ENCODE peak calls at places on chromosome 3, in five cellular contexts. X is DND-41; A is CD8-positive, alpha-beta T cell; G is cardiac fibroblast; K is astrocyte. E is an unnamed sample.
A peak's percentile ranks its signal among the peaks of the same experiment; 100 is the strongest.

GRCh38 chr3:66021731-66022131 is 17.0 kb downstream of the MAGI1 start:
- DNase-seq in X (no peak), A (no peak), G (peak; percentile 27), K (peak; percentile 41), E (no peak)

GRCh38 chr3:159897331-159898075 is 91.1 kb upstream of the IL12A start:
- DNase-seq in X (no peak), A (no peak), G (peak; percentile 78), K (peak; percentile 74), E (peak; percentile 88)

GRCh38 chr3:187975571-187976360 is 178.2 kb upstream of the LPP start:
- DNase-seq in X (no peak), A (no peak), G (peak; percentile 83), K (no peak), E (no peak)

GRCh38 chr3:21839592-21839991 is 88.6 kb upstream of the ZNF385D start:
- DNase-seq in X (no peak), A (no peak), G (peak; percentile 95), K (peak; percentile 97), E (peak; percentile 81)

GRCh38 chr3:193857996-193858395 is 265.0 kb downstream of the OPA1 start:
- DNase-seq in X (no peak), A (no peak), G (peak; percentile 93), K (peak; percentile 99), E (peak; percentile 95)

GRCh38 chr3:149384911-149385321 is 7.5 kb upstream of the TM4SF1 start:
- DNase-seq in X (no peak), A (no peak), G (peak; percentile 92), K (peak; percentile 99), E (peak; percentile 86)

GRCh38 chr3:144643778-144644191 is 672.2 kb downstream of the DIPK2A start:
- DNase-seq in X (no peak), A (no peak), G (peak; percentile 32), K (peak; percentile 36), E (peak; percentile 79)

GRCh38 chr3:37863949-37864822 is 2.5 kb downstream of the CTDSPL start:
- DNase-seq in X (no peak), A (no peak), G (no peak), K (no peak), E (no peak)

GRCh38 chr3:12136371-12136770 is 22.3 kb downstream of the TIMP4 start:
- DNase-seq in X (no peak), A (no peak), G (no peak), K (no peak), E (no peak)

GRCh38 chr3:129695203-129695602 is 88.7 kb upstream of the PLXND1 start:
- DNase-seq in X (no peak), A (no peak), G (peak; percentile 67), K (no peak), E (peak; percentile 60)

GRCh38 chr3:190265795-190266194 is 56.5 kb downstream of the CLDN1 start:
- DNase-seq in X (no peak), A (no peak), G (peak; percentile 61), K (peak; percentile 84), E (peak; percentile 72)

GRCh38 chr3:37290551-37290950 is 116.2 kb upstream of the LRRFIP2 start:
- DNase-seq in X (no peak), A (no peak), G (peak; percentile 61), K (peak; percentile 75), E (peak; percentile 45)

GRCh38 chr3:189270248-189270832 is 98.6 kb downstream of the TPRG1 start:
- DNase-seq in X (peak; percentile 39), A (no peak), G (peak; percentile 87), K (peak; percentile 77), E (peak; percentile 78)

GRCh38 chr3:4220050-4220449 is 83.1 kb upstream of the SETMAR start:
- DNase-seq in X (no peak), A (no peak), G (no peak), K (no peak), E (no peak)

GRCh38 chr3:88418219-88418618 is 268.5 kb downstream of the C3orf38 start:
- DNase-seq in X (no peak), A (no peak), G (no peak), K (no peak), E (no peak)

GRCh38 chr3:160464321-160464720 is 14.7 kb upstream of the TRIM59 start:
- DNase-seq in X (no peak), A (no peak), G (no peak), K (no peak), E (no peak)

GRCh38 chr3:127172670-127173515 is 20.0 kb upstream of the PRR23E start:
- DNase-seq in X (no peak), A (no peak), G (peak; percentile 55), K (peak; percentile 79), E (peak; percentile 30)

GRCh38 chr3:63500196-63500595 is 152.3 kb upstream of the SNTN start:
- DNase-seq in X (no peak), A (no peak), G (no peak), K (no peak), E (no peak)

GRCh38 chr3:174498638-174499037 is 360.5 kb upstream of the NAALADL2 start:
- DNase-seq in X (no peak), A (no peak), G (peak; percentile 56), K (peak; percentile 42), E (peak; percentile 20)

GRCh38 chr3:62757045-62757444 is 118.2 kb downstream of the CADPS start:
- DNase-seq in X (no peak), A (no peak), G (no peak), K (no peak), E (no peak)

GRCh38 chr3:9776896-9777694 is 7.3 kb upstream of the CAMK1 start:
- DNase-seq in X (no peak), A (no peak), G (no peak), K (no peak), E (no peak)

GRCh38 chr3:149744630-149745029 is 7.7 kb downstream of the COMMD2 start:
- DNase-seq in X (no peak), A (no peak), G (no peak), K (no peak), E (no peak)

GRCh38 chr3:187739125-187739560 is 6.1 kb downstream of the BCL6 start:
- DNase-seq in X (no peak), A (peak; percentile 23), G (no peak), K (no peak), E (no peak)

DNA sequence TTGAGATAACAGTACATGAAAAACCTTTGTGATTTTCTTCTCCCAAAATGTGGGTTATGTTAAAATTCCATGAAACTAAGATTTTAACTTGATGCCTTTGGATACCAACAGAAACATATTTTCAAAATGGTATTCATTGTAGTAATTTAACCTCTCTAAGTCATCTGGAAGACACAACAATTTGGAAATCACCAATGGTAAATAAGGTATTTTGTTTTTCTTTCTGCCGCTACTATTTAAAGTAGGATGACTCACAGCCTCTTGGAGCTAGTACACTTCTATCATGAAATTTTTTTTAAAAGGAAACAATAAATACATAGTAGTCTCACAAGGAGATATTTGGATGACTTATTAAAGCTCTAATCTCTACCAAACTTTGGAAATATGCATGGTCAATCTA is 291.6 kb upstream of the VEPH1 start:
- DNase-seq in X (no peak), A (no peak), G (peak; percentile 68), K (peak; percentile 53), E (peak; percentile 60)
- TF ChIP-seq CTCF in X (no peak), A (no peak), G (no peak), K (no peak), E (no peak)

DNA sequence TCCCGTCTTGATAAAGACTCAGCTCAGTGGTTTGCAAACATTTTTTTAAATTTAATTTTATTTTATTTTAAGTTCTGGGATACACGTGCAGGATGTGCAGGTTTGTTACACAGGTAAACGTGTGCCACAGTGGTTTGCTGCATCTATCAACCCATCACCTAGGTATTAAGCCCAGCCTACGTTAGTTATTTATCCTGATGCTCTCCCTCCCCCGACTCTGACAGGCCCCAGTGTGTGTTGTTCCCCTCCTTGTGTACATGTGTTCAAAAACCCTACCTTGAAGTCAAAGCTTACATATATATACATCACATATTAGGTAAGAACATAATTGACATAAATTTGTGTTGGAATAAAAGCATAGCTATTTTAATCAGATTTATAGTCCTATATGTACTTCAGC is 26.3 kb downstream of the GPR15 start:
- DNase-seq in X (no peak), A (no peak), G (no peak), K (no peak), E (no peak)
- H3K4me3 ChIP-seq in X (no peak overlapping the region), A (no peak overlapping the region), G (no peak overlapping the region), K (no peak overlapping the region), E (no peak overlapping the region)

GRCh38 chr3:116614795-116615362 is 94.7 kb upstream of the TUSC7 start:
- DNase-seq in X (no peak), A (no peak), G (peak; percentile 0), K (peak; percentile 2), E (peak; percentile 0)
- TF ChIP-seq CTCF in X (peak; percentile 21), A (no peak), G (peak; percentile 13), K (peak; percentile 29), E (peak; percentile 12)

GRCh38 chr3:146159616-146160232 is 1.3 kb downstream of the PLOD2 start:
- DNase-seq in X (no peak), A (no peak), G (no peak), K (no peak), E (no peak)
- H3K4me3 ChIP-seq in X (no peak overlapping the region), A (no peak overlapping the region), G (peak overlapping the region; percentile 67), K (peak overlapping the region; percentile 98), E (peak overlapping the region; percentile 67)

DNA sequence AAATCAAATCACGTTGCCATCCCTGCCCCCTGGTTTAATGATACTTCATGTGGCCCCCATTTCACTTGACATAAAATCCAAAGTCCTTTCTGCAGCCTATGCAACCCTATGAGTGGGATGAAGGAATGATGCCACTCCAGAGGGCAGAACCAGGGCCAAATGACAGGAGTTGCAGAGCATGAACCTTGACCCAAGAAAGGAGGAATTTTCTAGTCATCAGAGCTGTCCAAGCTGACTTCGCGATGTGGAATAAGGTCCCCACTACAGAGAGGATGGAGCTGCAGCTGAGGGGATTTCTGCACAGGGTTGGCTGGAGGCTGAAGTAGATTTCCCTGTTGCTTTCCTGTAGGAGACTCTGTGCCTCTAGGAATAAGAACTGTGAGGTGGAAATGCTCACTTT is 15.8 kb upstream of the EPHB3 start:
- DNase-seq in X (no peak), A (no peak), G (no peak), K (no peak), E (no peak)
- TF ChIP-seq CTCF in X (no peak), A (no peak), G (no peak), K (no peak), E (no peak)

GRCh38 chr3:39149059-39149455 is 4.3 kb downstream of the CSRNP1 start:
- DNase-seq in X (no peak), A (no peak), G (peak; percentile 13), K (no peak), E (no peak)

GRCh38 chr3:39150170-39150802 is 3.1 kb downstream of the CSRNP1 start:
- DNase-seq in X (no peak), A (no peak), G (no peak), K (no peak), E (no peak)

GRCh38 chr3:39148116-39149058 is 5.0 kb downstream of the CSRNP1 start:
- DNase-seq in X (peak; percentile 76), A (peak; percentile 42), G (peak; percentile 57), K (peak; percentile 44), E (peak; percentile 68)

GRCh38 chr3:39150803-39151631 is 2.4 kb downstream of the CSRNP1 start:
- DNase-seq in X (no peak), A (peak; percentile 73), G (peak; percentile 98), K (peak; percentile 97), E (peak; percentile 98)

DNA sequence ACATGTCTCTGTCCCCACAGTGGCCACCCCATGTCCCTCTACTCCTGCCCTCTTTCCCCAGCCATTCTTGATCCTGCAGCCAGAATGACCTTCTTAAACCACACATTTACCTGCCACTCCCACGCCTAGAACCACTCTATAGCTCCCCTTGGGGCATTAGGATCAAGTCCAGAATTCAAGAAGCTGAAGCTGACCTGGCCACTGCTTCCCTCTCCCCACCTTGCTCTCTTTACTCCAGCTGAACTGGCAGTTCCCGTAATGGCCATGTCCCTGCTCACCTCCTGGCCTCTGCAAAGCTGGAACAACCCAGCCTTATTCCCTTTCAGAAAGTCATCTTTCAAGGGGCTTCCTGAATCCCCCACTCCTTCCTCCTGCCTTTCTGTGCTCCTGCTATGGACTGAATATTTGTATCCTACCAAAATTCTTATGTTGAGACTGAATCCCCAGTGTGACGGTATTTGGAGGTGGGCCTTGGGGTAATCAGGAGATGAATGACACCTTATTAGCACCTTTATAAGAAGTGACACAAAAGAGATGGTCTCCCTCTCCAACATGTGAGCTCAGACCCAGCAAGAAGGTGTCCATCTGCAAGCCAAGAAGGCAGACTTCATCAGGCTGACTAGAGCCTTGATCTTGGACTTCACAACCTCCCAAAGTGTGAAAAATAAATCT is 3.8 kb downstream of the CSRNP1 start:
- DNase-seq in X (no peak), A (no peak), G (no peak), K (no peak), E (no peak)
- H3K4me3 ChIP-seq in X (no peak overlapping the region), A (peak overlapping the region; percentile 7), G (no peak overlapping the region), K (peak overlapping the region; percentile 89), E (no peak overlapping the region)